ENCODE peak calls at places on chromosomes 11 and 22, in six cellular contexts. I is HFFc6; O is nucleus accumbens; H is ovary; V is stimulated activated CD8-positive, alpha-beta memory T cell treated with anti-CD3 and anti-CD28 coated beads, Interleukin-12 subunit alpha, Interleukin-12 subunit beta, amount 100 ng/mL, for 4 hours; L is activated T-cell treated with anti-CD3 and anti-CD28 coated beads for 1 hour. M is an unnamed sample.

GRCh38 chr11:128400382-128401203 is 186.8 kb downstream of the ETS1 start:
- DNase-seq in L (no peak), O (no peak), H (no peak), V (no peak), I (peak; percentile 76), M (peak; percentile 59)

GRCh38 chr22:22235564-22235963 is 9.0 kb upstream of the VPREB1 start:
- DNase-seq in V (no peak), H (no peak), O (no peak), I (peak; percentile 28), L (peak; percentile 51), M (no peak)

GRCh38 chr11:58719406-58720117 is 12.2 kb downstream of the GLYAT start:
- DNase-seq in V (no peak), L (no peak), H (no peak), I (no peak), O (no peak), M (no peak)

GRCh38 chr11:76067099-76067498 is 139.2 kb downstream of the WNT11 start:
- DNase-seq in H (no peak), L (no peak), V (no peak), I (no peak), O (no peak), M (peak; percentile 11)

GRCh38 chr22:44464000-44464399 is 34.0 kb downstream of the RTL6 start:
- DNase-seq in L (no peak), I (no peak), V (no peak), H (no peak), O (no peak), M (no peak)

GRCh38 chr11:131544591-131544990 is 174.2 kb downstream of the NTM start:
- DNase-seq in O (peak; percentile 29), V (no peak), L (no peak), H (no peak), I (no peak), M (no peak)

GRCh38 chr11:60169264-60169915 is 13.5 kb downstream of the MS4A6A start:
- DNase-seq in I (no peak), H (peak; percentile 32), L (no peak), O (no peak), V (no peak), M (peak; percentile 23)

GRCh38 chr11:75288846-75289760 is 48.5 kb downstream of the TPBGL start:
- DNase-seq in V (no peak), H (no peak), L (no peak), O (no peak), I (no peak), M (peak; percentile 66)

GRCh38 chr11:22193348-22194051 is 615 bp downstream of the ANO5 start:
- DNase-seq in O (peak; percentile 32), H (peak; percentile 15), I (no peak), V (no peak), L (no peak), M (peak; percentile 12)

GRCh38 chr11:122676638-122677037 is 21.1 kb downstream of the UBASH3B start:
- DNase-seq in O (no peak), L (no peak), V (no peak), I (no peak), H (no peak), M (no peak)

GRCh38 chr22:46738961-46739870 is 1.2 kb upstream of the CERK start:
- DNase-seq in O (peak; percentile 34), I (peak; percentile 82), H (peak; percentile 47), V (peak; percentile 69), L (no peak), M (no peak)

GRCh38 chr11:121464352-121464946 is 11.7 kb upstream of the SORL1-AS1 start:
- DNase-seq in L (peak; percentile 57), I (peak; percentile 90), O (peak; percentile 36), V (peak; percentile 64), H (peak; percentile 61), M (peak; percentile 92)

GRCh38 chr11:64931290-64931689 is 4.4 kb downstream of the GPHA2 start:
- DNase-seq in H (no peak), O (no peak), V (no peak), L (no peak), I (no peak), M (no peak)

GRCh38 chr11:57390535-57390934 is at the start of gene PRG2:
- DNase-seq in O (no peak), L (no peak), H (no peak), V (no peak), I (no peak), M (no peak)

GRCh38 chr11:111908639-111909305 is 2.8 kb downstream of the CRYAB start:
- DNase-seq in O (no peak), L (no peak), H (no peak), I (no peak), V (no peak), M (no peak)

GRCh38 chr11:128359515-128359914 is 227.8 kb downstream of the ETS1 start:
- DNase-seq in H (no peak), O (no peak), V (no peak), I (peak; percentile 30), L (no peak), M (peak; percentile 56)

GRCh38 chr11:10072841-10073240 is 221.2 kb downstream of the SBF2 start:
- DNase-seq in L (no peak), V (no peak), O (no peak), I (no peak), H (no peak), M (no peak)

GRCh38 chr11:81237139-81237538 is 1496.5 kb downstream of the FAM181B start:
- DNase-seq in V (no peak), O (no peak), I (no peak), L (no peak), H (no peak), M (peak; percentile 1)

GRCh38 chr11:43505171-43505570 is 146.5 kb downstream of the TTC17 start:
- DNase-seq in L (no peak), O (no peak), V (no peak), H (no peak), I (no peak), M (no peak)

GRCh38 chr11:108703916-108704315 is 39.0 kb downstream of the DDX10 start:
- DNase-seq in L (no peak), V (no peak), I (no peak), H (no peak), O (no peak), M (no peak)

GRCh38 chr11:104151404-104152204 is 12.3 kb downstream of the PDGFD start:
- DNase-seq in V (no peak), I (peak; percentile 13), L (no peak), O (no peak), H (no peak), M (peak; percentile 13)

GRCh38 chr11:36391062-36391461 is 95.0 kb downstream of the PRR5L start:
- DNase-seq in I (no peak), V (no peak), L (no peak), H (no peak), O (no peak), M (no peak)

GRCh38 chr11:96122601-96123044 is 198.7 kb upstream of the MTMR2 start:
- DNase-seq in O (no peak), H (no peak), L (no peak), V (no peak), I (peak; percentile 20), M (no peak)

M was measured in GM03348.